ENCODE peak calls at places on chromosomes 2 and 18, in seven cellular contexts. Q, S, C, H, P, A and T are unnamed samples.

GRCh38 chr2:20351555-20352229 is 1.0 kb upstream of the PUM2 start:
- DNase-seq in Q (no peak), S (peak), C (no peak), H (no peak), P (no peak), A (no peak), T (no peak)

GRCh38 chr18:51054764-51055163 is 24.8 kb downstream of the SMAD4 start:
- DNase-seq in Q (no peak), S (no peak), C (peak), H (no peak), P (no peak), A (no peak), T (peak)

GRCh38 chr2:28377984-28378678 is 14.5 kb upstream of the FOSL2 start:
- DNase-seq in Q (no peak), S (no peak), C (no peak), H (no peak), P (no peak), A (no peak), T (no peak)

GRCh38 chr2:74267068-74267467 is 68.7 kb downstream of the MTHFD2 start:
- DNase-seq in Q (no peak), S (peak), C (no peak), H (peak), P (no peak), A (no peak), T (no peak)

GRCh38 chr2:72148391-72148974 is 821 bp upstream of the CYP26B1 start:
- DNase-seq in Q (no peak), S (no peak), C (no peak), H (peak), P (peak), A (no peak), T (no peak)

GRCh38 chr2:39264733-39265132 is 21.0 kb upstream of the CDKL4 start:
- DNase-seq in Q (no peak), S (no peak), C (no peak), H (no peak), P (no peak), A (no peak), T (no peak)

GRCh38 chr2:94759211-94759610 is 112.0 kb upstream of the TEKT4 start:
- DNase-seq in Q (no peak), S (no peak), C (no peak), H (no peak), P (no peak), A (peak), T (no peak)

GRCh38 chr2:176079851-176080539 is 3.8 kb downstream of the EVX2 start:
- DNase-seq in Q (no peak), S (peak), C (no peak), H (peak), P (peak), A (peak), T (peak)

GRCh38 chr2:49288113-49288710 is 133.9 kb upstream of the FSHR start:
- DNase-seq in Q (no peak), S (no peak), C (no peak), H (no peak), P (no peak), A (no peak), T (no peak)

GRCh38 chr2:109324859-109325258 is 195.9 kb downstream of the SH3RF3 start:
- DNase-seq in Q (no peak), S (no peak), C (peak), H (no peak), P (no peak), A (no peak), T (peak)

GRCh38 chr2:225667465-225667864 is 268.0 kb downstream of the NYAP2 start:
- DNase-seq in Q (no peak), S (peak), C (no peak), H (no peak), P (no peak), A (no peak), T (no peak)

GRCh38 chr2:31282634-31283033 is 48.7 kb downstream of the EHD3 start:
- DNase-seq in Q (no peak), S (no peak), C (peak), H (no peak), P (no peak), A (no peak), T (no peak)

GRCh38 chr18:56139792-56140254 is 498.6 kb downstream of the TXNL1 start:
- DNase-seq in Q (no peak), S (no peak), C (peak), H (no peak), P (no peak), A (no peak), T (peak)

GRCh38 chr2:9300214-9300613 is 93.6 kb downstream of the ASAP2 start:
- DNase-seq in Q (no peak), S (no peak), C (no peak), H (no peak), P (no peak), A (no peak), T (no peak)

GRCh38 chr2:74010087-74010541 is 25.4 kb downstream of the TET3 start:
- DNase-seq in Q (no peak), S (no peak), C (no peak), H (no peak), P (no peak), A (peak), T (no peak)

GRCh38 chr2:207782238-207783030 is 12.7 kb upstream of the FZD5 start:
- DNase-seq in Q (no peak), S (no peak), C (no peak), H (no peak), P (no peak), A (no peak), T (no peak)

GRCh38 chr2:33272001-33272400 is 204.4 kb upstream of the RASGRP3 start:
- DNase-seq in Q (no peak), S (no peak), C (no peak), H (no peak), P (no peak), A (no peak), T (peak)

GRCh38 chr18:48336332-48336731 is 72.9 kb downstream of the ZBTB7C start:
- DNase-seq in Q (no peak), S (peak), C (no peak), H (no peak), P (no peak), A (peak), T (no peak)

GRCh38 chr2:230672836-230673235 is 39.8 kb upstream of the CAB39 start:
- DNase-seq in Q (no peak), S (no peak), C (no peak), H (no peak), P (no peak), A (no peak), T (no peak)

GRCh38 chr18:48007955-48008701 is 77.7 kb upstream of the SMAD2 start:
- DNase-seq in Q (peak), S (peak), C (peak), H (peak), P (peak), A (peak), T (no peak)

GRCh38 chr18:80175451-80176235 is 66.6 kb downstream of the ADNP2 start:
- DNase-seq in Q (no peak), S (no peak), C (no peak), H (no peak), P (no peak), A (no peak), T (no peak)

GRCh38 chr2:109020217-109020637 is 31.2 kb upstream of the EDAR start:
- DNase-seq in Q (peak), S (peak), C (peak), H (no peak), P (no peak), A (no peak), T (peak)

GRCh38 chr2:212672186-212672585 is 133.6 kb upstream of the ERBB4 start:
- DNase-seq in Q (no peak), S (no peak), C (no peak), H (no peak), P (no peak), A (peak), T (no peak)

GRCh38 chr18:33751613-33752221 is 173.7 kb downstream of the ASXL3 start:
- DNase-seq in Q (no peak), S (peak), C (peak), H (no peak), P (no peak), A (no peak), T (peak)

GRCh38 chr18:59002974-59003594 is 136.6 kb upstream of the SEC11C start:
- DNase-seq in Q (no peak), S (no peak), C (no peak), H (no peak), P (no peak), A (no peak), T (no peak)

GRCh38 chr2:234536218-234536989 is 39.5 kb upstream of the ARL4C start:
- DNase-seq in Q (no peak), S (no peak), C (no peak), H (no peak), P (no peak), A (no peak), T (no peak)

GRCh38 chr2:163348843-163349395 is 386.9 kb downstream of the FIGN start:
- DNase-seq in Q (peak), S (peak), C (peak), H (no peak), P (no peak), A (peak), T (peak)

GRCh38 chr2:180158961-180159360 is 151.9 kb upstream of the CWC22 start:
- DNase-seq in Q (no peak), S (no peak), C (no peak), H (no peak), P (no peak), A (no peak), T (no peak)

GRCh38 chr2:120632796-120633646 is 102.6 kb upstream of the GLI2 start:
- DNase-seq in Q (no peak), S (no peak), C (no peak), H (no peak), P (no peak), A (no peak), T (no peak)

GRCh38 chr18:46497129-46497528 is 159.9 kb downstream of the LOXHD1 start:
- DNase-seq in Q (peak), S (peak), C (peak), H (peak), P (peak), A (peak), T (no peak)

DNA sequence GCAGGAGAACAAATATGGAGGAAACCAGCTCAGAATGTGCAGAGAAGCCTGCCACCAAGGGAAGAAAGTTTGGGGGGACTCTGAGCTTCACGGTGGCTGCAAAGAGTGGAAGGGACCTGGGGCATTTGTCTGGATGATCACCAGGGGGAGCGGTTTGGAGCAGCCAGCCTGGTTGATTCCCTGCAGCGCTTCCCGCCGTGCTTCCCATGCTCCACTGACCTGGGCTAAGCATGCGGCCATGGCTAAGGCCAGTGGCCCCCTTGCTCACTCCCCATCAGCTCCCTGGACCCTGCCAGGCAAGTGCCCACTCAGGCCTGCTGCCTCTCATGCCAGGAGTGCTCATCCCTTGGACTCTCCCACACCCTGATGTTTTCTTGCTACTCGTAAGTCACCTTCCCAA is 27.0 kb downstream of the NTSR2 start:
- DNase-seq in Q (no peak), S (peak), C (no peak), H (no peak), P (no peak), A (no peak), T (no peak)
- H2AK5ac ChIP-seq in Q (no peak), S (no peak), C (no peak), H (no peak), P (no peak), A (no peak), T (no peak)

GRCh38 chr2:218513676-218514075 is 54.5 kb downstream of the USP37 start:
- DNase-seq in Q (no peak), S (no peak), C (no peak), H (no peak), P (no peak), A (no peak), T (peak)
- H2AK5ac ChIP-seq in Q (no peak), S (no peak), C (no peak), H (no peak), P (no peak), A (no peak), T (no peak)

GRCh38 chr2:60899230-60899891 is 18.0 kb downstream of the REL start:
- DNase-seq in Q (no peak), S (no peak), C (no peak), H (no peak), P (no peak), A (no peak), T (no peak)

GRCh38 chr2:60899892-60900249 is 18.5 kb downstream of the REL start:
- DNase-seq in Q (no peak), S (no peak), C (no peak), H (no peak), P (no peak), A (no peak), T (no peak)

DNA sequence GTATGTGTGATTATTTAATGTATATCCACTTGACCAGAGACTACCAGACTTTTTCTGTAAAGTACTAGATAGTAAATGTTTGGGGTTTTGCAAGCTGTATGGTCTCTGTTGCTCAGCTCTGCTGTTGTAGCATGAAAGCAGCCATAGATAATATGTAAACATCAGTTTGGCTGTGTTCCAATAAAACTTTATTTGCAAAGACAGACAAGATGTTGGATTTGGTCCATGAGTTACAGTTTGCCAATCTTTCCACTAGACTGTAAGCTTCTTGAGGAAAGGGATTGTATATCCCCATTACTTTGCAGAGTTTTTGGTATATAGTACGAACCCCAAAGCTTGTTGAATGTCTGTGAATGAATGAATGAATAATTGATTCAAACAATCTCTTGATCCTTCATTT is 17.2 kb downstream of the REL start:
- DNase-seq in Q (no peak), S (no peak), C (no peak), H (no peak), P (no peak), A (no peak), T (peak)
- H2AK5ac ChIP-seq in Q (no peak), S (no peak), C (no peak), H (no peak), P (no peak), A (no peak), T (no peak)

DNA sequence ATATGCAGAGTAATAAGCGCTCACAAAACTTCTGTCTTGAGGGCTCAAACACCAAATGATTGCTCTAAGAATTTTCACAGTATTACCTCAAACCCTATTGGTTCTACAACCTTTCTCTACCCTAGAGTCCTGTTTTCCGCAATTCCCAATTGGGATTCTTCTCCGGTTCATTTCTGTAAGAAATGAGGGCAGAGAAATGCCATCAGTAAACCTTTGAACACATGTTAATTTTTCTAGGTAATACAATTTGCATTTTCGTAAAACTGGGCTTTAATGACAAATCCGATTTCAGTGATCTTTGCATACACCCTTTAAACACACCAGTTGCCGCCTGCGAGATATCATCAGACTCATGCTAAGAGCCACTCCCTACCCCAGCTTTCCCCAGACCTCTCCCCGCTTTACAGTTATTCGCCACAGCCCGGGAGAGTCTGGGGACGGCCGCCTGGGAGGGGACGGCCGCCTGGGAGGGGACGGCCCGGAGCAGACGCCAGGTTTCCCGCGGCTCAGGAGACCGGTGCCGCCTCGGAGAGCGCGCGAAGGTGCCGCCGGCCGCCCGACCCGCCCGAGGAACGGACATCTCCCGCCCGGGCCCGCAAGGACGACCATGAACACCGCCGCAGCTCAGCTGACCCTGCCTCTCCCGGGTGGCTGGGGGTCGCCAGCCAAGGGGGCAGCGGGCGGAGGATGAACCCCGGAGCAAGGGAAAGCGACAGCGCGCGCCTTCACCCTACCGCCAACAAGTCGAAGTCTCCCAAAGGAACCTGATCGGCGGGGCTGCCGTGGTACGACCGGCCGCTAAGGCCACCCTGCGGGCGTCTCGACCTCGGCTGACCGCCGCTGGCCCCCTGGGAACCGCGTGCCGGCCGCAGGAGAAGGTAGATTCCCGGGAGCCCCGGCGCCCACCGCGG is 463 bp downstream of the SMC6 start:
- DNase-seq in Q (no peak), S (peak), C (peak), H (peak), P (no peak), A (peak), T (peak)
- H2AK5ac ChIP-seq in Q (peak), S (no peak), C (no peak), H (no peak), P (no peak), A (peak), T (no peak)

DNA sequence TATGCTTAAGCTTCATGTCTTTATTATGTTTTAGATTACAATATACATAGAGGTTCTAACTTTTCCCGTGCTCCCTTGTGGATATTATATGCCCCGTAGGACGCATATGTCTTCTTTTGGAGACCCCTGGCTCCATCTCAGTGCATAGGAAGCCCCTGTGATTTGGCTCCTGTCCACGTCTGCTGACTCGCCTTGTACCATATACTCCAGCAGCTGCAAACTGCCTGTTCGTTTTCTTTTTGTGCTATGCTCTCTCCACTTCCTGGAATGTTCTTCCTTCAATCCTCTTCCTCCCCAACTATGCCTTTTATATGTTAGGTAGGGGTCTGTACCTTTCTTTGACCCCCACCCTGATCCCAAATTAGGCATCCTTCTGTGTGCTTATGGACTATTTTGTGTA is 110.8 kb downstream of the PTRHD1 start:
- DNase-seq in Q (no peak), S (no peak), C (no peak), H (no peak), P (no peak), A (no peak), T (peak)
- H2AK5ac ChIP-seq in Q (no peak), S (no peak), C (no peak), H (no peak), P (no peak), A (no peak), T (no peak)

GRCh38 chr2:26975656-26976055 is 5.2 kb downstream of the MAPRE3 start:
- DNase-seq in Q (no peak), S (no peak), C (no peak), H (no peak), P (no peak), A (no peak), T (no peak)
- H2AK5ac ChIP-seq in Q (no peak), S (no peak), C (no peak), H (no peak), P (no peak), A (no peak), T (no peak)